ENCODE peak calls at places on chromosomes 13 and 19, in five cellular contexts. G is left ventricle myocardium inferior, D is kidney, H is endodermal cell, Y is adrenal gland. N is an unnamed sample.

GRCh38 chr19:45175663-45176345 is 2.2 kb downstream of the TRAPPC6A start:
- DNase-seq in G (no peak), D (no peak), H (no peak), Y (no peak), N (no peak)

GRCh38 chr19:4016903-4017638 is 9.5 kb downstream of the PIAS4 start:
- DNase-seq in G (no peak), D (peak), H (no peak), Y (no peak), N (no peak)

GRCh38 chr13:35838356-35838755 is 292.8 kb downstream of the DCLK1 start:
- DNase-seq in G (no peak), D (no peak), H (no peak), Y (no peak), N (no peak)

GRCh38 chr19:2294377-2295335 is 12.7 kb upstream of the PEAK3 start:
- DNase-seq in G (no peak), D (no peak), H (no peak), Y (no peak), N (no peak)

GRCh38 chr19:54921082-54921481 is 15.1 kb downstream of the NCR1 start:
- DNase-seq in G (no peak), D (no peak), H (no peak), Y (no peak), N (no peak)

GRCh38 chr19:3627351-3627723 is 747 bp upstream of the CACTIN start:
- DNase-seq in G (no peak), D (no peak), H (no peak), Y (no peak), N (no peak)

GRCh38 chr13:29758591-29759114 is 91.8 kb downstream of the UBL3 start:
- DNase-seq in G (no peak), D (no peak), H (no peak), Y (no peak), N (no peak)

GRCh38 chr13:114000151-114001040 is 26.5 kb upstream of the C13orf46 start:
- DNase-seq in G (no peak), D (peak), H (no peak), Y (no peak), N (no peak)

GRCh38 chr13:101795025-101795424 is 342.6 kb downstream of the ITGBL1 start:
- DNase-seq in G (no peak), D (no peak), H (no peak), Y (no peak), N (no peak)

GRCh38 chr19:28554321-28555091 is 658.4 kb downstream of the UQCRFS1 start:
- DNase-seq in G (no peak), D (no peak), H (peak), Y (no peak), N (no peak)

GRCh38 chr19:8702350-8702749 is 3.8 kb upstream of the ACTL9 start:
- DNase-seq in G (no peak), D (no peak), H (no peak), Y (no peak), N (no peak)

GRCh38 chr13:95624020-95624419 is 20.5 kb downstream of the DZIP1 start:
- DNase-seq in G (no peak), D (no peak), H (peak), Y (peak), N (no peak)

GRCh38 chr13:34161829-34162544 is 344.0 kb downstream of the RFC3 start:
- DNase-seq in G (no peak), D (no peak), H (peak), Y (no peak), N (no peak)

GRCh38 chr13:59621791-59622190 is 541.9 kb downstream of the DIAPH3 start:
- DNase-seq in G (no peak), D (no peak), H (no peak), Y (no peak), N (no peak)

GRCh38 chr19:29841209-29841558 is 29.4 kb downstream of the CCNE1 start:
- DNase-seq in G (no peak), D (no peak), H (no peak), Y (peak), N (no peak)

GRCh38 chr13:32903720-32904119 is 112.5 kb upstream of the KL start:
- DNase-seq in G (no peak), D (no peak), H (no peak), Y (no peak), N (no peak)

GRCh38 chr13:42355118-42355840 is 83.3 kb downstream of the AKAP11 start:
- DNase-seq in G (no peak), D (no peak), H (no peak), Y (no peak), N (no peak)

GRCh38 chr19:55486043-55486970 is 1.3 kb downstream of the NAT14 start:
- DNase-seq in G (no peak), D (no peak), H (peak), Y (peak), N (no peak)

GRCh38 chr19:35332817-35333216 is 3.8 kb downstream of the CD22 start:
- DNase-seq in G (no peak), D (peak), H (no peak), Y (no peak), N (no peak)

GRCh38 chr19:30710721-30711120 is 338.5 kb downstream of the ZNF536 start:
- DNase-seq in G (no peak), D (no peak), H (no peak), Y (no peak), N (no peak)

GRCh38 chr13:20703785-20704458 is 423 bp downstream of the IL17D start:
- DNase-seq in G (peak), D (peak), H (peak), Y (peak), N (peak)

GRCh38 chr13:92225861-92226260 is 827.4 kb downstream of the GPC5 start:
- DNase-seq in G (no peak), D (no peak), H (no peak), Y (no peak), N (no peak)

GRCh38 chr13:48448963-48449614 is 36.2 kb upstream of the LPAR6 start:
- DNase-seq in G (no peak), D (no peak), H (no peak), Y (no peak), N (no peak)

GRCh38 chr13:48400090-48400694 is 12.7 kb downstream of the LPAR6 start:
- DNase-seq in G (no peak), D (no peak), H (no peak), Y (no peak), N (no peak)

GRCh38 chr13:36875431-36875830 is 44.6 kb downstream of the SMAD9 start:
- DNase-seq in G (no peak), D (no peak), H (no peak), Y (no peak), N (no peak)

GRCh38 chr19:39211731-39212376 is 7.8 kb upstream of the SYCN start:
- DNase-seq in G (no peak), D (no peak), H (no peak), Y (no peak), N (no peak)

GRCh38 chr13:113146750-113147149 is 11.7 kb upstream of the PROZ start:
- DNase-seq in G (no peak), D (no peak), H (peak), Y (no peak), N (no peak)

GRCh38 chr19:46366620-46367277 is 19.9 kb downstream of the PPP5C start:
- DNase-seq in G (no peak), D (no peak), H (no peak), Y (no peak), N (no peak)

GRCh38 chr13:36341718-36342117 is 4.5 kb downstream of the SPART start:
- DNase-seq in G (no peak), D (no peak), H (no peak), Y (no peak), N (no peak)

GRCh38 chr13:27419333-27419732 is 5.1 kb upstream of the GTF3A start:
- DNase-seq in G (no peak), D (no peak), H (no peak), Y (no peak), N (no peak)

GRCh38 chr19:55654833-55655647 is at the start of gene U2AF2:
- DNase-seq in G (peak), D (peak), H (peak), Y (peak), N (peak)

GRCh38 chr13:80296638-80297037 is 44.3 kb downstream of the SPRY2 start:
- DNase-seq in G (no peak), D (no peak), H (peak), Y (no peak), N (no peak)

GRCh38 chr19:2059422-2060201 is 8.6 kb upstream of the MKNK2 start:
- DNase-seq in G (no peak), D (peak), H (no peak), Y (peak), N (peak)

GRCh38 chr13:37791699-37792098 is 77.9 kb downstream of the TRPC4 start:
- DNase-seq in G (no peak), D (no peak), H (no peak), Y (no peak), N (no peak)

GRCh38 chr19:3801412-3802096 is 15.4 kb upstream of the MATK start:
- DNase-seq in G (peak), D (peak), H (peak), Y (no peak), N (peak)

GRCh38 chr13:51222510-51223283 is 499 bp downstream of the FAM124A start:
- DNase-seq in G (no peak), D (no peak), H (peak), Y (no peak), N (no peak)
- H3K27ac ChIP-seq in G (peak), D (no peak), H (no peak), Y (no peak), N (peak)

GRCh38 chr19:33214621-33215020 is 11.0 kb downstream of the SLC7A10 start:
- DNase-seq in G (no peak), D (no peak), H (peak), Y (no peak), N (no peak)
- TF ChIP-seq CTCF in G (no peak), D (no peak), H (peak), Y (no peak), N (no peak)

GRCh38 chr13:44305216-44305615 is 68.4 kb upstream of the SERP2 start:
- DNase-seq in G (no peak), D (no peak), H (peak), Y (no peak), N (no peak)

GRCh38 chr13:44304433-44304725 is 69.2 kb upstream of the SERP2 start:
- DNase-seq in G (no peak), D (no peak), H (no peak), Y (no peak), N (no peak)

GRCh38 chr13:44302948-44303575 is 70.6 kb upstream of the SERP2 start:
- DNase-seq in G (no peak), D (no peak), H (no peak), Y (no peak), N (no peak)

GRCh38 chr13:44302233-44302632 is 71.4 kb upstream of the SERP2 start:
- DNase-seq in G (no peak), D (no peak), H (no peak), Y (no peak), N (no peak)

GRCh38 chr13:44303681-44304432 is 69.8 kb upstream of the SERP2 start:
- DNase-seq in G (peak), D (peak), H (no peak), Y (no peak), N (no peak)
- H3K27ac ChIP-seq in G (peak), D (no peak), H (no peak), Y (no peak), N (no peak)

GRCh38 chr19:42357290-42357689 is 31.9 kb downstream of the MEGF8 start:
- DNase-seq in G (no peak), D (no peak), H (no peak), Y (no peak), N (no peak)
- TF ChIP-seq CTCF in G (no peak), D (no peak), H (no peak), Y (no peak), N (no peak)

GRCh38 chr13:75759531-75759930 is 123.4 kb downstream of the LMO7 start:
- DNase-seq in G (no peak), D (peak), H (no peak), Y (no peak), N (no peak)

GRCh38 chr13:75761373-75761772 is 125.2 kb downstream of the LMO7 start:
- DNase-seq in G (no peak), D (no peak), H (no peak), Y (no peak), N (no peak)

GRCh38 chr13:75762967-75763366 is 126.8 kb downstream of the LMO7 start:
- DNase-seq in G (no peak), D (no peak), H (no peak), Y (no peak), N (no peak)

GRCh38 chr13:75762066-75762937 is 126.2 kb downstream of the LMO7 start:
- DNase-seq in G (no peak), D (no peak), H (no peak), Y (no peak), N (peak)

GRCh38 chr13:75760182-75760981 is 124.3 kb downstream of the LMO7 start:
- DNase-seq in G (no peak), D (peak), H (no peak), Y (no peak), N (peak)
- H3K27ac ChIP-seq in G (peak), D (peak), H (no peak), Y (no peak), N (peak)

DNA sequence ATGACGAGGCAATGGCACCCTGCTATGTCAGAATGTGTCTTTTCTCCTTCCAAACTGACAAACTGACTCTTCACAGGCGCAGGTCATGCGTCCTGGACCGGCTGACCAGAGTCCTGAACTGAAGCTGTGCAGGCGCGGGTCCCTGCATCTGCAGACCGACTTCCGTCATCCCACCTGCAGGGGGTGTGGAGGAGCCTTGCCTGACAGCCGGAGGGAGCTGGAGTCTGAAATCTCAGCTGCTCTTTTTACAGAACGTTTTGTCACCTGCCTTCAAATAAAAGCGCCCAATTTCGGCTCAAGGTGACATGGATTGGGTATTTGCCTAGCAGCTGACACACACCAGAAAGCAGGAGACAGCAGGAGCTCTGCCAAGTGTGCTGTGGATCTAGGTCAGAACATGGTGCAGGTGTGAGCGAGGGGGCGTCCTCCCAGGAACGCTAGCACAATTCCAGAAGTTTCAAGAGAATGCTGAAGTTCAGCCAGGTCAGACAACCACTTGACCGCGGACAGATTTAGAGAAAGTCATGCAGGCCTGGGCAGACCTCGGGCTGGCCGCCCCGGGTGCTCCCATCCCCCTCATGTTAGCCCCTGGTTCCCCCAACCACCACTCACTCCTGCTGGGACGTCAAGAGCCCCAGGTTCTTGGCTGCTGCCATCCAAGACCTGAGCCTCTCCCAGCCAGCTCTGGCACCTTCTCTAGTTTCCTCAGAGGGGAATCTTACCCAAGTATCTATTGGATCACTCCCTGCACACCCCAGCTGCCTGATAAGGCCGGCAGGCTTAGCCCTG is 32.8 kb downstream of the ELL start:
- DNase-seq in G (no peak), D (no peak), H (peak), Y (peak), N (no peak)
- TF ChIP-seq CTCF in G (peak), D (peak), H (peak), Y (peak), N (peak)

DNA sequence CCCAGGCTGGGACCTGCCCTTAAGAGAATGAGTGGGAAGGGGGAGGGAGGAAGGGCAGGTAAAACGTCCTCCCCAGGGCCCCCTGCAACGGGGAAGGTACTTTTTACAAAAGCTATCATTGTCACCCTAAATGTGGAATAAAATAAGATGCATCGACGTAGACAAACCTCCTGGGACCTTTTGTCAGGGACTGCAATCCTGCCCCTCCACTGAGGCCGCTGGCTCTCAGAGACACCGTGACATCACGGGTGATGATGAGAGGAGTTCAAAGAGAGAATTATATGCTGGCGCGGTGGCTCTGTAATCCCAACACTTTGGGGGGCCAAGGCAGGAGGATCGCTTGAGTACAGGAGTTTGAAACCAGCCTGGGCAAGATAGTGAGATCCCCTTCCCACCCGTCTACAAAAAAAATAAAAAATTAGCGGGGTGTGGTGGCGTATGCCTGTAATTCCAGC is 1.8 kb upstream of the MYBPC2 start:
- DNase-seq in G (no peak), D (no peak), H (no peak), Y (no peak), N (no peak)
- H3K27ac ChIP-seq in G (peak), D (peak), H (no peak), Y (no peak), N (no peak)

GRCh38 chr19:18099623-18099995 is 2.0 kb downstream of the MAST3 start:
- DNase-seq in G (no peak), D (no peak), H (no peak), Y (no peak), N (no peak)

GRCh38 chr19:18100710-18101109 is 3.1 kb downstream of the MAST3 start:
- DNase-seq in G (no peak), D (no peak), H (peak), Y (no peak), N (no peak)

GRCh38 chr19:18098891-18099622 is 1.5 kb downstream of the MAST3 start:
- DNase-seq in G (no peak), D (peak), H (peak), Y (peak), N (no peak)

GRCh38 chr19:18102916-18103542 is 5.5 kb downstream of the MAST3 start:
- DNase-seq in G (no peak), D (no peak), H (no peak), Y (no peak), N (no peak)

DNA sequence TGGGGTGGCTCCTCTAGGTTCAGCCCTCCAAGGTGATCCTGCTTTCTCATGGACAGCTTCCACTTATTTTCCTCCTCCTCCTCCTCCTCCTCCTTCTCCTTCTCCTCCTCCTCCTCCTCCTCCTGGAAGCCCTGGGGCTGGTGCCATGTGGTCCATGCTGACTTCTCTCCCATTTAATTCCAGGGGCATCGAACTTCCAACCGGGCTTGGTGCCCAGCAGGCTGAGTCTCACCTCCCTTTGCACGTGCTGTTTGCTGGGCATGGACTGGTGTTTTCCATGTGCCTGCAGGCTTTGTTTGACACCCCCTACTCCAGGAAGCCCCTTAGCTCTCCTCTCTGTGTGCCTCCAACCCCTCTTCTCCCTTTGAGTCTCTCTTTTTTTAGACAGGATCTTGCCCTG is 3.7 kb downstream of the MAST3 start:
- DNase-seq in G (no peak), D (no peak), H (no peak), Y (no peak), N (no peak)
- TF ChIP-seq CTCF in G (no peak), D (no peak), H (no peak), Y (no peak), N (no peak)

N was measured in prostate gland.